ENCODE peak calls at places on chromosomes 11 and 22, in ten cellular contexts. F is kidney glomerular epithelial cell; P is activated naive CD8-positive, alpha-beta T cell treated with anti-CD3 and anti-CD28 coated beads, Interleukin-2, amount 50 U/mL, for 24 hours; K is CD4-positive, alpha-beta memory T cell; H is activated CD4-positive, alpha-beta T cell treated with anti-CD3 and anti-CD28 coated beads, Interleukin-2, amount 10 ng/mL, durations not matched to agents 7 days and 5 days; J is cardiac fibroblast; N is neural crest cell; C is heart left ventricle; L is ACHN; Q is AML-193. S is an unnamed sample.

GRCh38 chr11:28674432-28675076 is 566.4 kb downstream of the METTL15 start:
- DNase-seq in F (no peak), P (no peak), K (no peak), H (no peak), J (peak), N (peak), C (no peak), L (peak), Q (no peak), S (no peak)

GRCh38 chr11:119758291-119758690 is 29.3 kb upstream of the NECTIN1 start:
- DNase-seq in F (no peak), P (no peak), K (no peak), H (no peak), J (no peak), N (no peak), C (no peak), L (no peak), Q (no peak), S (no peak)

GRCh38 chr11:2382927-2383822 is 6.1 kb downstream of the CD81 start:
- DNase-seq in F (no peak), P (no peak), K (no peak), H (no peak), J (peak), N (no peak), C (peak), L (no peak), Q (no peak), S (no peak)

GRCh38 chr11:63682045-63682915 is 980 bp downstream of the RTN3 start:
- DNase-seq in F (no peak), P (peak), K (peak), H (no peak), J (peak), N (peak), C (peak), L (peak), Q (no peak), S (peak)

GRCh38 chr11:72969894-72970335 is 155.7 kb downstream of the ATG16L2 start:
- DNase-seq in F (peak), P (no peak), K (peak), H (peak), J (peak), N (no peak), C (no peak), L (no peak), Q (no peak), S (no peak)

GRCh38 chr11:114135737-114136151 is 76.2 kb downstream of the ZBTB16 start:
- DNase-seq in F (no peak), P (no peak), K (no peak), H (no peak), J (peak), N (no peak), C (no peak), L (no peak), Q (peak), S (peak)

GRCh38 chr11:34521265-34521664 is 7.7 kb upstream of the ELF5 start:
- DNase-seq in F (no peak), P (no peak), K (no peak), H (no peak), J (no peak), N (no peak), C (no peak), L (no peak), Q (no peak), S (no peak)

GRCh38 chr22:38657248-38657909 is 941 bp downstream of the CBY1 start:
- DNase-seq in F (peak), P (peak), K (no peak), H (peak), J (peak), N (no peak), C (no peak), L (peak), Q (peak), S (peak)

GRCh38 chr11:80816454-80816847 is 1375.6 kb upstream of the TENM4 start:
- DNase-seq in F (no peak), P (no peak), K (no peak), H (no peak), J (no peak), N (no peak), C (no peak), L (no peak), Q (no peak), S (no peak)

GRCh38 chr11:110838808-110839207 is 126.6 kb upstream of the ARHGAP20 start:
- DNase-seq in F (no peak), P (no peak), K (no peak), H (no peak), J (no peak), N (no peak), C (no peak), L (no peak), Q (no peak), S (no peak)

GRCh38 chr11:65479184-65480145 is 19.4 kb upstream of the MALAT1 start:
- DNase-seq in F (no peak), P (no peak), K (no peak), H (no peak), J (peak), N (no peak), C (peak), L (peak), Q (no peak), S (peak)

GRCh38 chr11:113533425-113533698 is 58.2 kb upstream of the DRD2 start:
- DNase-seq in F (no peak), P (no peak), K (no peak), H (no peak), J (no peak), N (no peak), C (no peak), L (no peak), Q (no peak), S (no peak)

GRCh38 chr22:25692965-25693565 is 48.9 kb upstream of the MYO18B start:
- DNase-seq in F (no peak), P (no peak), K (no peak), H (no peak), J (no peak), N (no peak), C (no peak), L (no peak), Q (no peak), S (no peak)

GRCh38 chr11:40403321-40403720 is 1056.1 kb downstream of the LRRC4C start:
- DNase-seq in F (no peak), P (no peak), K (no peak), H (no peak), J (no peak), N (no peak), C (no peak), L (no peak), Q (no peak), S (no peak)

GRCh38 chr11:65156926-65157325 is 13.1 kb upstream of the SPDYC start:
- DNase-seq in F (no peak), P (no peak), K (no peak), H (no peak), J (no peak), N (no peak), C (no peak), L (no peak), Q (no peak), S (no peak)

GRCh38 chr11:124602193-124602592 is 9.0 kb upstream of the PANX3 start:
- DNase-seq in F (no peak), P (no peak), K (no peak), H (no peak), J (no peak), N (no peak), C (no peak), L (no peak), Q (no peak), S (no peak)

GRCh38 chr11:14300661-14301304 is 58.2 kb downstream of the RRAS2 start:
- DNase-seq in F (peak), P (peak), K (peak), H (peak), J (peak), N (peak), C (peak), L (peak), Q (peak), S (peak)

GRCh38 chr11:74844865-74845264 is 96.2 kb downstream of the RNF169 start:
- DNase-seq in F (no peak), P (no peak), K (no peak), H (no peak), J (no peak), N (no peak), C (peak), L (no peak), Q (no peak), S (no peak)

GRCh38 chr11:67356867-67357561 is 3.7 kb upstream of the POLD4 start:
- DNase-seq in F (peak), P (peak), K (peak), H (peak), J (peak), N (peak), C (peak), L (peak), Q (peak), S (peak)

GRCh38 chr22:46797355-46797754 is 34.9 kb downstream of the TBC1D22A start:
- DNase-seq in F (no peak), P (no peak), K (no peak), H (no peak), J (peak), N (no peak), C (no peak), L (peak), Q (no peak), S (peak)

GRCh38 chr11:122202161-122202950 is 86.3 kb upstream of the BLID start:
- DNase-seq in F (peak), P (no peak), K (no peak), H (no peak), J (peak), N (no peak), C (peak), L (no peak), Q (no peak), S (no peak)

GRCh38 chr11:66595245-66595904 is 2.4 kb downstream of the CCS start:
- DNase-seq in F (no peak), P (no peak), K (no peak), H (no peak), J (peak), N (no peak), C (peak), L (no peak), Q (no peak), S (peak)

GRCh38 chr11:33721291-33721840 is 14.9 kb downstream of the CD59 start:
- DNase-seq in F (no peak), P (no peak), K (no peak), H (no peak), J (peak), N (no peak), C (no peak), L (no peak), Q (no peak), S (no peak)

GRCh38 chr11:42841563-42841962 is 470.2 kb upstream of the API5 start:
- DNase-seq in F (no peak), P (no peak), K (no peak), H (no peak), J (no peak), N (no peak), C (no peak), L (no peak), Q (no peak), S (no peak)

GRCh38 chr22:49356428-49356827 is 471.2 kb downstream of the BRD1 start:
- DNase-seq in F (no peak), P (no peak), K (no peak), H (no peak), J (no peak), N (no peak), C (no peak), L (no peak), Q (no peak), S (no peak)

GRCh38 chr11:127066426-127067090 is 66.0 kb upstream of the KIRREL3 start:
- DNase-seq in F (peak), P (no peak), K (no peak), H (no peak), J (no peak), N (no peak), C (no peak), L (no peak), Q (no peak), S (no peak)

GRCh38 chr11:64799925-64800632 is 2.9 kb downstream of the MAP4K2 start:
- DNase-seq in F (no peak), P (no peak), K (no peak), H (no peak), J (no peak), N (no peak), C (no peak), L (no peak), Q (no peak), S (no peak)

GRCh38 chr22:41818596-41818995 is 14.3 kb upstream of the SREBF2 start:
- DNase-seq in F (no peak), P (no peak), K (no peak), H (no peak), J (no peak), N (no peak), C (no peak), L (no peak), Q (no peak), S (no peak)

GRCh38 chr11:73147771-73148681 is 5.9 kb upstream of the FCHSD2 start:
- DNase-seq in F (peak), P (peak), K (no peak), H (no peak), J (no peak), N (no peak), C (peak), L (no peak), Q (no peak), S (no peak)

GRCh38 chr11:106001304-106002012 is 20.6 kb downstream of the MSANTD4 start:
- DNase-seq in F (no peak), P (no peak), K (no peak), H (no peak), J (no peak), N (no peak), C (no peak), L (no peak), Q (no peak), S (no peak)